ENCODE peak calls at places on chromosomes 11 and 22, in seven cellular contexts. Q is central memory CD8-positive, alpha-beta T cell; F is PC-3; X is pancreas; B is aorta; Y is heart right ventricle; S is mucosa of descending colon. K is an unnamed sample.

GRCh38 chr22:46890819-46891218 is 128.4 kb downstream of the TBC1D22A start:
- ATAC-seq in Q (no peak), X (no peak), Y (no peak), B (no peak), F (no peak), S (no peak), K (no peak)

GRCh38 chr11:82146789-82147188 is 586.9 kb downstream of the FAM181B start:
- ATAC-seq in B (no peak), S (no peak), Y (no peak), Q (no peak), X (no peak), F (no peak), K (no peak)

GRCh38 chr11:111612211-111612610 is 10.0 kb downstream of the SIK2 start:
- ATAC-seq in Q (no peak), S (no peak), B (no peak), Y (no peak), X (no peak), F (no peak), K (peak)

GRCh38 chr11:91822805-91823204 is 401.8 kb upstream of the FAT3 start:
- ATAC-seq in F (no peak), B (no peak), X (no peak), S (no peak), Q (no peak), Y (no peak), K (no peak)

GRCh38 chr11:62504158-62504973 is 42.2 kb downstream of the AHNAK start:
- ATAC-seq in B (no peak), Q (no peak), X (no peak), Y (no peak), S (no peak), F (no peak), K (no peak)

GRCh38 chr11:108895579-108896480 is 231.0 kb downstream of the DDX10 start:
- ATAC-seq in Q (no peak), B (no peak), X (no peak), Y (no peak), S (no peak), F (peak), K (no peak)

GRCh38 chr11:58497951-58498350 is 10.0 kb downstream of the OR5B21 start:
- ATAC-seq in Q (no peak), S (no peak), F (no peak), B (no peak), Y (no peak), X (no peak), K (no peak)

GRCh38 chr11:16326679-16327297 is 29.6 kb downstream of the SOX6 start:
- ATAC-seq in X (no peak), Y (no peak), F (no peak), S (no peak), Q (no peak), B (no peak), K (no peak)

GRCh38 chr11:100674212-100674611 is 12.9 kb upstream of the ARHGAP42 start:
- ATAC-seq in S (no peak), F (no peak), Y (no peak), Q (no peak), B (no peak), X (no peak), K (no peak)

GRCh38 chr11:63635762-63636465 is 21.7 kb upstream of the PLAAT3 start:
- ATAC-seq in X (peak), F (peak), Y (peak), B (peak), Q (peak), S (peak), K (peak)

GRCh38 chr11:19196458-19196857 is 5.3 kb downstream of the CSRP3 start:
- ATAC-seq in B (peak), Y (peak), X (no peak), S (peak), Q (no peak), F (no peak), K (no peak)